ENCODE peak calls at places on chromosomes 1 and 21, in six cellular contexts. R is HCT116, M is K562, J is H1, N is HepG2, Y is GM12878. W is an unnamed sample.

GRCh38 chr1:3858231-3858981 is 1.1 kb downstream of the DFFB start:
- DNase-seq in J (no peak), M (no peak), Y (no peak), R (no peak), N (peak; percentile 22), W (peak; percentile 52)

GRCh38 chr1:200901796-200902444 is 7.2 kb downstream of the INAVA start:
- DNase-seq in R (no peak), N (no peak), J (no peak), Y (no peak), M (peak; percentile 32), W (peak; percentile 54)

GRCh38 chr1:34663031-34663430 is 91.8 kb upstream of the GJB5 start:
- DNase-seq in R (no peak), N (no peak), J (no peak), M (no peak), Y (no peak), W (no peak)

GRCh38 chr1:12142891-12143630 is 23.7 kb upstream of the TNFRSF1B start:
- DNase-seq in J (no peak), N (no peak), Y (no peak), M (no peak), R (no peak), W (no peak)

GRCh38 chr1:12206792-12207424 is 22.9 kb upstream of the VPS13D start:
- DNase-seq in N (no peak), Y (no peak), R (no peak), J (no peak), M (no peak), W (no peak)

GRCh38 chr21:36596174-36596573 is 102.7 kb upstream of the SIM2 start:
- DNase-seq in N (no peak), R (no peak), M (no peak), J (no peak), Y (no peak), W (no peak)

GRCh38 chr1:53286950-53287349 is 40.9 kb downstream of the LRP8 start:
- DNase-seq in R (no peak), M (no peak), Y (no peak), J (no peak), N (no peak), W (peak; percentile 70)

GRCh38 chr1:196063307-196063706 is 544.9 kb downstream of the KCNT2 start:
- DNase-seq in M (no peak), N (no peak), R (peak; percentile 27), J (no peak), Y (no peak), W (no peak)

DNA sequence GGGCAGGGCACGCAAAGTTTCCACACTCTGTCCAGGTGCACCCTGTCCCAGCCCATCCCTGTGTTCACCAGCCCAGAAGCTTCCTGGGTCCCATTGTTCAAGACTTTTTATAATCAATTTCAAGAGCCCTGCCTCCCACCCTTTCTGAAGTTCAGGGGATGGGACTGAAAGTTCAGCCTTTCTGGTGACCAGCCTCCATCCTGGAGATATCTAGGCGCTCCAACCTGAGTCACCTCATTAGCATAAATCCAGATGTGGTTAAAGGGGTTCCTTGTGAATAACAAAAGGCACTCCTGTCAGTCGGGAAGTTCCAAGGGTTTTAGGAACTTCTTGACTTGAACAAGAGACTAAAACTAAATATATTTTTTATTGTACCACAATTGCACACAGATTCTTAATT is 48.4 kb upstream of the RAP1A start:
- DNase-seq in M (no peak), J (no peak), R (no peak), Y (no peak), N (no peak), W (no peak)
- TF ChIP-seq YY1 in M (no peak), J (no peak), R (no peak), Y (no peak), N (no peak), W (no peak)

DNA sequence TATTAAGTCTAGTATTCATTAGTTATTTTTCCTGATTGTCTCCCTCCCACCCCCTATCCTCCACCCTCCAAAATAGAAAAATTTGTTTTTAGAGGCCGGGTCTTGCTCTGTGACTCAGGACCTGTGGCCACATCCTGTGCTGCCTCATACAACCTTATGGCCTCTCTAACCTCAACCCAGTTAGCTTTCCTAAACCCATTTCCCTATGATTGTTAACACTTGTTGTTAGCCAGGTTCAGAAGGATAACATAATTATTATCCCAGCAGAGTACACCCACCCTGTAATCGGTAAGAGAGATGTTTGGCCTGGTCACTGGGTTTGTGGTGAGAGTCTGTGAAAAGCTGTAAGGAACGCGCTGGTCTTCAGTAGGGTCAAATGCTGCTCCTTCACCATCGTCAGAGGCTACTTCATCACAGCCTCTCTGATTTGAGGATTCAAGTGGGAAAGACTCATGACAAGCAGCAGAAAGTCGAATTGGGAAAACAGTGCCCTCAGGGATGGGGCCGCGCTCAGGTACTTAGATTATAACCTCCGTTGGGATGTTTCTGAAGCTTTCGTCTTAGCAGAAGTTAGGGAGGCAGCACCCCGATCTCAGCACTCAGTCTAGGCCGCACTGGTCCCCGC is 35.9 kb upstream of the HMGN1 start:
- DNase-seq in J (no peak), R (no peak), M (no peak), N (peak; percentile 12), Y (no peak), W (no peak)
- TF ChIP-seq MAX in J (no peak), R (no peak), M (no peak), N (no peak), Y (no peak), W (no peak)

GRCh38 chr1:246753670-246754535 is 29.7 kb downstream of the SCCPDH start:
- DNase-seq in J (peak; percentile 72), Y (peak; percentile 8), M (peak; percentile 67), R (peak; percentile 52), N (peak; percentile 50), W (peak; percentile 75)
- TF ChIP-seq YY1 in J (peak; percentile 44), Y (peak; percentile 40), M (no peak), R (no peak), N (no peak), W (no peak)

GRCh38 chr1:93776728-93777127 is 95.1 kb upstream of the BCAR3 start:
- DNase-seq in N (no peak), J (no peak), M (no peak), R (no peak), Y (no peak), W (no peak)
- TF ChIP-seq MAX in N (no peak), J (no peak), M (no peak), R (peak; percentile 23), Y (no peak), W (no peak)

DNA sequence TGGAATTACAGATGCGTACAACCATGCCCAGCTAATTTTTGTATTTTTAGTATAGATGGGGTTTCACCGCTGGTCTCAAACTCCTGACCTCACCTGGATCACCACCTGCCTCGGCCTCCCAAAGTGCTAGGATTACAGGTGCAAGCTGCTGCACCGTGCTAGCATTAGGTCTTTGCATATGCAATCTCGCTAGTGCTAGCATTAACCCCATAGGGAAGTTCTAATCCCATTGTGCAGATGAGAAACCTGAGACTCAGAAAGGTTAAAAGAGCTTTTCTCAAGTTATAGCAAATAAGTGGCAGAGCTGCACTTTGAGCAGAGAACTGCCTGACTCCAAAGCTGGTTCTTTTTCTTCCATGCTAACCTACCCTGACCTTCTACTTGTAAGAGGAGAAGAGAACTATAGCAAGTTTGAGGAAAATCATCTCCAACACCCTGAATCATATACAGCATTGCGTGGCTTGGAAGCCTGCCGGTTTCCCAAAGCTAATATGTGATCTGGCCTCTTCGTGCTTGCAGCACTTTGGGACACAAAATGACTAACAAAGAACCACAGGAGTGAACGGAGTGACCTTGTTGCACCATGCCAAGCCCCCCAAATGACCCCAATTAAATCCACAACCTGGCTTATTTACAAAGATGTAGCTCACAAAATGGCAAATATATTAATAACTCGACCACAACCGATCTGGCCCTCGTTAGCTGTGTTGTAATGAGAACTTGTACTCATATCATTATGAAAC is 185.1 kb downstream of the TM2D1 start:
- DNase-seq in M (no peak), J (no peak), R (no peak), N (no peak), Y (no peak), W (no peak)
- TF ChIP-seq YY1 in M (no peak), J (no peak), R (no peak), N (no peak), Y (no peak), W (no peak)

W was measured in SK-N-SH.